ENCODE peak calls at places on chromosomes 3 and 15, in ten cellular contexts. V is stimulated activated effector memory CD8-positive, alpha-beta T cell treated with anti-CD3 and anti-CD28 coated beads, Interleukin-12 subunit alpha, Interleukin-12 subunit beta, amount 100 ng/mL, for 72 hours; D is lower lobe of right lung; W is left ventricle myocardium superior; I is activated CD4-positive, alpha-beta T cell treated with anti-CD3 and anti-CD28 coated beads for 36 hours; X is RWPE2; Y is IMR-90; Z is A549; H is right cardiac atrium; Q is activated CD4-positive, CD25-positive, alpha-beta regulatory T cell treated with anti-CD3 and anti-CD28 coated beads, Interleukin-2, amount 50 U/mL, for 24 hours. B is an unnamed sample.

GRCh38 chr3:133383175-133383574 is 16.7 kb upstream of the BFSP2 start:
- ATAC-seq in V (no peak), D (peak), W (no peak), I (no peak), X (peak), Y (no peak), Z (no peak), H (peak), Q (no peak), B (peak)

GRCh38 chr3:144893980-144894379 is 922.4 kb downstream of the DIPK2A start:
- ATAC-seq in V (no peak), D (no peak), W (no peak), I (no peak), X (no peak), Y (no peak), Z (no peak), H (no peak), Q (no peak), B (no peak)

GRCh38 chr3:86990171-86990733 is 697 bp downstream of the VGLL3 start:
- ATAC-seq in V (peak), D (peak), W (no peak), I (peak), X (peak), Y (no peak), Z (peak), H (no peak), Q (no peak), B (peak)

GRCh38 chr3:122497425-122497824 is 17.3 kb downstream of the KPNA1 start:
- ATAC-seq in V (peak), D (peak), W (no peak), I (peak), X (peak), Y (peak), Z (no peak), H (peak), Q (peak), B (peak)

GRCh38 chr3:124660606-124661005 is 69.6 kb upstream of the UMPS start:
- ATAC-seq in V (no peak), D (no peak), W (no peak), I (no peak), X (no peak), Y (no peak), Z (no peak), H (no peak), Q (no peak), B (no peak)

GRCh38 chr3:42130329-42131070 is 39.3 kb downstream of the TRAK1 start:
- ATAC-seq in V (no peak), D (peak), W (peak), I (no peak), X (peak), Y (no peak), Z (peak), H (no peak), Q (no peak), B (no peak)

GRCh38 chr15:25579127-25579526 is 140.3 kb upstream of the UBE3A start:
- ATAC-seq in V (no peak), D (no peak), W (no peak), I (no peak), X (no peak), Y (no peak), Z (no peak), H (no peak), Q (no peak), B (no peak)

GRCh38 chr15:85063522-85063921 is 81.9 kb downstream of the PDE8A start:
- ATAC-seq in V (peak), D (no peak), W (no peak), I (peak), X (no peak), Y (peak), Z (peak), H (no peak), Q (peak), B (no peak)

GRCh38 chr3:114067804-114068203 is 11.3 kb downstream of the QTRT2 start:
- ATAC-seq in V (no peak), D (peak), W (no peak), I (no peak), X (no peak), Y (no peak), Z (no peak), H (no peak), Q (no peak), B (no peak)

GRCh38 chr3:23129817-23130216 is 73.3 kb upstream of the UBE2E2 start:
- ATAC-seq in V (no peak), D (peak), W (no peak), I (no peak), X (peak), Y (no peak), Z (no peak), H (no peak), Q (no peak), B (peak)

GRCh38 chr3:49421890-49422378 is 339 bp downstream of the AMT start:
- ATAC-seq in V (no peak), D (peak), W (peak), I (no peak), X (no peak), Y (no peak), Z (no peak), H (peak), Q (no peak), B (peak)

GRCh38 chr3:185175370-185175987 is 22.6 kb upstream of the C3orf70 start:
- ATAC-seq in V (no peak), D (peak), W (peak), I (no peak), X (no peak), Y (peak), Z (no peak), H (peak), Q (no peak), B (peak)

GRCh38 chr15:90664650-90665287 is 52.4 kb upstream of the BLM start:
- ATAC-seq in V (no peak), D (peak), W (peak), I (no peak), X (peak), Y (peak), Z (peak), H (peak), Q (no peak), B (peak)

GRCh38 chr15:48409623-48410022 is 78.4 kb downstream of the DUT start:
- ATAC-seq in V (no peak), D (no peak), W (no peak), I (no peak), X (no peak), Y (no peak), Z (no peak), H (no peak), Q (no peak), B (no peak)

GRCh38 chr3:46609074-46609735 is 3.1 kb upstream of the FAM240A start:
- ATAC-seq in V (no peak), D (no peak), W (no peak), I (no peak), X (no peak), Y (peak), Z (no peak), H (no peak), Q (no peak), B (no peak)

GRCh38 chr3:178202199-178202598 is 334.0 kb upstream of the KCNMB2 start:
- ATAC-seq in V (no peak), D (no peak), W (peak), I (no peak), X (no peak), Y (no peak), Z (no peak), H (peak), Q (no peak), B (no peak)

GRCh38 chr3:182704926-182705325 is 88.4 kb upstream of the ATP11B start:
- ATAC-seq in V (no peak), D (no peak), W (no peak), I (no peak), X (peak), Y (no peak), Z (peak), H (no peak), Q (no peak), B (peak)

GRCh38 chr15:69893863-69894262 is 203.9 kb downstream of the TLE3 start:
- ATAC-seq in V (no peak), D (peak), W (peak), I (no peak), X (no peak), Y (peak), Z (no peak), H (peak), Q (no peak), B (no peak)

GRCh38 chr3:160796813-160797164 is 40.8 kb downstream of the PPM1L start:
- ATAC-seq in V (no peak), D (peak), W (peak), I (no peak), X (no peak), Y (no peak), Z (no peak), H (peak), Q (no peak), B (peak)

GRCh38 chr3:150875548-150875947 is 29.7 kb downstream of the MINDY4B start:
- ATAC-seq in V (peak), D (no peak), W (peak), I (peak), X (no peak), Y (no peak), Z (no peak), H (no peak), Q (no peak), B (no peak)

GRCh38 chr3:195859061-195859845 is 47.5 kb upstream of the MUC4 start:
- ATAC-seq in V (peak), D (peak), W (no peak), I (peak), X (peak), Y (peak), Z (no peak), H (peak), Q (peak), B (peak)

GRCh38 chr3:63972987-63973386 is 50.3 kb downstream of the PSMD6 start:
- ATAC-seq in V (no peak), D (peak), W (no peak), I (no peak), X (no peak), Y (no peak), Z (no peak), H (no peak), Q (no peak), B (peak)

GRCh38 chr3:58048301-58048700 is 40.1 kb downstream of the FLNB start:
- ATAC-seq in V (no peak), D (peak), W (peak), I (no peak), X (peak), Y (no peak), Z (no peak), H (peak), Q (no peak), B (no peak)

GRCh38 chr3:52233968-52234367 is 5.0 kb downstream of the TWF2 start:
- ATAC-seq in V (no peak), D (no peak), W (peak), I (no peak), X (no peak), Y (no peak), Z (no peak), H (no peak), Q (no peak), B (no peak)

GRCh38 chr3:123262226-123262625 is 60.5 kb downstream of the SEC22A start:
- ATAC-seq in V (no peak), D (no peak), W (no peak), I (no peak), X (no peak), Y (no peak), Z (no peak), H (no peak), Q (no peak), B (no peak)

GRCh38 chr3:154378311-154378710 is 51.7 kb downstream of the GPR149 start:
- ATAC-seq in V (no peak), D (no peak), W (no peak), I (no peak), X (no peak), Y (no peak), Z (no peak), H (no peak), Q (no peak), B (no peak)

GRCh38 chr3:148625145-148625736 is 72.5 kb upstream of the AGTR1 start:
- ATAC-seq in V (no peak), D (no peak), W (no peak), I (no peak), X (no peak), Y (no peak), Z (no peak), H (no peak), Q (no peak), B (no peak)

B was measured in esophagus mucosa.